ENCODE peak calls at places on chromosomes 6 and 20, in six cellular contexts. One of them, this sample, is unnamed.

GRCh38 chr20:53884859-53885654 is 185.3 kb downstream of the BCAS1 start:
- DNase-seq in retina: no peak
- DNase-seq in endothelial cell: no peak
- DNase-seq in WTC11: no peak
- DNase-seq in kidney epithelial cell: no peak
- DNase-seq in KBM-7: no peak
- DNase-seq in this sample: no peak

GRCh38 chr6:166152660-166153059 is 15.0 kb downstream of the TBXT start:
- DNase-seq in kidney epithelial cell: no peak
- DNase-seq in KBM-7: no peak
- DNase-seq in endothelial cell: no peak
- DNase-seq in WTC11: no peak
- DNase-seq in retina: no peak
- DNase-seq in this sample: no peak

GRCh38 chr20:46183768-46184167 is 65.7 kb downstream of the CD40 start:
- DNase-seq in KBM-7: no peak
- DNase-seq in retina: no peak
- DNase-seq in endothelial cell: no peak
- DNase-seq in kidney epithelial cell: no peak
- DNase-seq in WTC11: no peak
- DNase-seq in this sample: no peak

GRCh38 chr6:139429559-139430150 is 55.2 kb upstream of the CITED2 start:
- DNase-seq in retina: no peak
- DNase-seq in endothelial cell: no peak
- DNase-seq in WTC11: no peak
- DNase-seq in kidney epithelial cell: no peak
- DNase-seq in KBM-7: peak
- DNase-seq in this sample: no peak

GRCh38 chr20:62181808-62182207 is 1.0 kb upstream of the MTG2 start:
- DNase-seq in kidney epithelial cell: no peak
- DNase-seq in WTC11: no peak
- DNase-seq in KBM-7: peak
- DNase-seq in endothelial cell: no peak
- DNase-seq in retina: no peak
- DNase-seq in this sample: no peak

GRCh38 chr6:162962093-162962492 is 234.3 kb downstream of the PACRG start:
- DNase-seq in retina: no peak
- DNase-seq in kidney epithelial cell: no peak
- DNase-seq in KBM-7: no peak
- DNase-seq in endothelial cell: no peak
- DNase-seq in WTC11: no peak
- DNase-seq in this sample: no peak

GRCh38 chr6:1179571-1180459 is 132.1 kb upstream of the FOXQ1 start:
- DNase-seq in retina: no peak
- DNase-seq in WTC11: no peak
- DNase-seq in KBM-7: no peak
- DNase-seq in kidney epithelial cell: no peak
- DNase-seq in endothelial cell: no peak
- DNase-seq in this sample: no peak

GRCh38 chr20:64165866-64166600 is 1.8 kb downstream of the MYT1 start:
- DNase-seq in endothelial cell: no peak
- DNase-seq in retina: peak
- DNase-seq in kidney epithelial cell: no peak
- DNase-seq in WTC11: no peak
- DNase-seq in KBM-7: no peak
- DNase-seq in this sample: peak

GRCh38 chr20:34995192-34995591 is 39.5 kb downstream of the MYH7B start:
- DNase-seq in WTC11: no peak
- DNase-seq in endothelial cell: no peak
- DNase-seq in kidney epithelial cell: no peak
- DNase-seq in retina: no peak
- DNase-seq in KBM-7: no peak
- DNase-seq in this sample: no peak

GRCh38 chr6:14310955-14311354 is 193.4 kb downstream of the CD83 start:
- DNase-seq in WTC11: no peak
- DNase-seq in retina: peak
- DNase-seq in KBM-7: no peak
- DNase-seq in endothelial cell: no peak
- DNase-seq in kidney epithelial cell: no peak
- DNase-seq in this sample: no peak

GRCh38 chr20:21511850-21512633 is 1.8 kb downstream of the NKX2-2 start:
- DNase-seq in retina: peak
- DNase-seq in WTC11: peak
- DNase-seq in KBM-7: no peak
- DNase-seq in kidney epithelial cell: no peak
- DNase-seq in endothelial cell: no peak
- DNase-seq in this sample: peak

GRCh38 chr20:57713505-57713903 is 3.7 kb upstream of the PMEPA1 start:
- DNase-seq in WTC11: no peak
- DNase-seq in endothelial cell: no peak
- DNase-seq in retina: no peak
- DNase-seq in kidney epithelial cell: no peak
- DNase-seq in KBM-7: no peak
- DNase-seq in this sample: no peak

GRCh38 chr6:68990313-68990712 is 355.2 kb downstream of the ADGRB3 start:
- DNase-seq in WTC11: no peak
- DNase-seq in retina: no peak
- DNase-seq in KBM-7: no peak
- DNase-seq in endothelial cell: no peak
- DNase-seq in kidney epithelial cell: no peak
- DNase-seq in this sample: no peak

GRCh38 chr6:38158762-38159350 is 339.3 kb downstream of the ZFAND3 start:
- DNase-seq in retina: no peak
- DNase-seq in KBM-7: no peak
- DNase-seq in kidney epithelial cell: no peak
- DNase-seq in endothelial cell: no peak
- DNase-seq in WTC11: no peak
- DNase-seq in this sample: no peak

GRCh38 chr6:18081025-18081668 is 41.3 kb downstream of the NHLRC1 start:
- DNase-seq in retina: no peak
- DNase-seq in endothelial cell: no peak
- DNase-seq in kidney epithelial cell: no peak
- DNase-seq in KBM-7: no peak
- DNase-seq in WTC11: no peak
- DNase-seq in this sample: no peak

GRCh38 chr6:26388014-26388413 is 5.1 kb downstream of the BTN2A2 start:
- DNase-seq in KBM-7: no peak
- DNase-seq in endothelial cell: no peak
- DNase-seq in retina: no peak
- DNase-seq in WTC11: no peak
- DNase-seq in kidney epithelial cell: no peak
- DNase-seq in this sample: no peak

GRCh38 chr6:718345-718744 is 25.4 kb upstream of the EXOC2 start:
- DNase-seq in WTC11: no peak
- DNase-seq in retina: no peak
- DNase-seq in KBM-7: no peak
- DNase-seq in kidney epithelial cell: no peak
- DNase-seq in endothelial cell: no peak
- DNase-seq in this sample: no peak

GRCh38 chr6:19382676-19383075 is 454.5 kb upstream of the ID4 start:
- DNase-seq in endothelial cell: no peak
- DNase-seq in kidney epithelial cell: no peak
- DNase-seq in WTC11: no peak
- DNase-seq in retina: no peak
- DNase-seq in KBM-7: no peak
- DNase-seq in this sample: no peak

GRCh38 chr6:72418495-72418894 is 203.4 kb upstream of the KCNQ5 start:
- DNase-seq in endothelial cell: no peak
- DNase-seq in KBM-7: no peak
- DNase-seq in WTC11: no peak
- DNase-seq in retina: peak
- DNase-seq in kidney epithelial cell: no peak
- DNase-seq in this sample: no peak

GRCh38 chr6:126657556-126658129 is 317.7 kb downstream of the CENPW start:
- DNase-seq in kidney epithelial cell: peak
- DNase-seq in endothelial cell: peak
- DNase-seq in KBM-7: peak
- DNase-seq in WTC11: no peak
- DNase-seq in retina: no peak
- DNase-seq in this sample: no peak

GRCh38 chr6:144158133-144158532 is 7.8 kb downstream of the STX11 start:
- DNase-seq in kidney epithelial cell: peak
- DNase-seq in retina: no peak
- DNase-seq in WTC11: no peak
- DNase-seq in endothelial cell: no peak
- DNase-seq in KBM-7: no peak
- DNase-seq in this sample: no peak

GRCh38 chr20:16261733-16262277 is 311.4 kb downstream of the KIF16B start:
- DNase-seq in retina: no peak
- DNase-seq in KBM-7: no peak
- DNase-seq in endothelial cell: no peak
- DNase-seq in WTC11: no peak
- DNase-seq in kidney epithelial cell: no peak
- DNase-seq in this sample: no peak

GRCh38 chr20:5818346-5818681 is 68.1 kb downstream of the SHLD1 start:
- DNase-seq in KBM-7: no peak
- DNase-seq in WTC11: no peak
- DNase-seq in retina: no peak
- DNase-seq in kidney epithelial cell: no peak
- DNase-seq in endothelial cell: no peak
- DNase-seq in this sample: no peak

This sample was measured in glutamatergic neuron.